ENCODE peak calls at places on chromosomes 12 and 14, in four cellular contexts. L is transverse colon, I is fibroblast of lung, T is Karpas-422. M is an unnamed sample.

GRCh38 chr12:12985817-12986408 is 14.2 kb downstream of the HEBP1 start:
- DNase-seq in I (peak), L (peak), T (peak), M (no peak)

GRCh38 chr12:12249216-12250050 is 17.4 kb downstream of the LRP6 start:
- DNase-seq in I (no peak), L (no peak), T (no peak), M (no peak)

GRCh38 chr14:99809376-99809775 is 16.2 kb downstream of the EML1 start:
- DNase-seq in I (peak), T (no peak), L (peak), M (no peak)

GRCh38 chr14:57383125-57383524 is 7.3 kb upstream of the NAA30 start:
- DNase-seq in I (no peak), L (no peak), T (no peak), M (no peak)

GRCh38 chr12:118374909-118375308 is 1.4 kb upstream of the SUDS3 start:
- DNase-seq in I (peak), L (no peak), T (no peak), M (no peak)

GRCh38 chr14:51867753-51868152 is 7.3 kb downstream of the GNG2 start:
- DNase-seq in I (peak), T (no peak), L (no peak), M (no peak)

GRCh38 chr12:99670635-99671034 is 23.1 kb downstream of the GARIN6 start:
- DNase-seq in L (no peak), I (peak), T (peak), M (no peak)

GRCh38 chr14:102969060-102969791 is 46.8 kb downstream of the AMN start:
- DNase-seq in I (no peak), L (no peak), T (no peak), M (no peak)

GRCh38 chr14:68104518-68104917 is 284.9 kb downstream of the RAD51B start:
- DNase-seq in T (no peak), I (peak), L (no peak), M (no peak)

GRCh38 chr12:29595071-29595755 is 97.7 kb upstream of the OVCH1 start:
- DNase-seq in T (no peak), I (no peak), L (no peak), M (no peak)

GRCh38 chr12:115885040-115885439 is 392.5 kb downstream of the MED13L start:
- DNase-seq in L (no peak), T (no peak), I (no peak), M (no peak)

GRCh38 chr12:105798249-105798835 is 340.4 kb downstream of the NUAK1 start:
- DNase-seq in I (no peak), T (no peak), L (no peak), M (no peak)

GRCh38 chr14:92754956-92755355 is 6.5 kb upstream of the LGMN start:
- DNase-seq in I (no peak), L (no peak), T (no peak), M (no peak)

GRCh38 chr12:39393890-39394289 is 49.0 kb downstream of the KIF21A start:
- DNase-seq in I (no peak), L (no peak), T (no peak), M (no peak)

GRCh38 chr14:89629383-89629782 is 212.3 kb upstream of the FOXN3 start:
- DNase-seq in T (no peak), I (no peak), L (no peak), M (no peak)

GRCh38 chr12:90037740-90038139 is 329.1 kb upstream of the ATP2B1 start:
- DNase-seq in L (no peak), I (peak), T (no peak), M (no peak)

GRCh38 chr14:104977681-104978647 is at the start of gene AHNAK2:
- DNase-seq in T (no peak), I (peak), L (peak), M (no peak)

GRCh38 chr12:45051490-45052105 is 699 bp upstream of the DBX2 start:
- DNase-seq in I (peak), T (no peak), L (no peak), M (no peak)

GRCh38 chr12:72622556-72622955 is 350.4 kb downstream of the TRHDE start:
- DNase-seq in L (no peak), I (no peak), T (no peak), M (no peak)

GRCh38 chr12:19085090-19085489 is 44.4 kb upstream of the PLEKHA5 start:
- DNase-seq in L (no peak), T (no peak), I (peak), M (no peak)

DNA sequence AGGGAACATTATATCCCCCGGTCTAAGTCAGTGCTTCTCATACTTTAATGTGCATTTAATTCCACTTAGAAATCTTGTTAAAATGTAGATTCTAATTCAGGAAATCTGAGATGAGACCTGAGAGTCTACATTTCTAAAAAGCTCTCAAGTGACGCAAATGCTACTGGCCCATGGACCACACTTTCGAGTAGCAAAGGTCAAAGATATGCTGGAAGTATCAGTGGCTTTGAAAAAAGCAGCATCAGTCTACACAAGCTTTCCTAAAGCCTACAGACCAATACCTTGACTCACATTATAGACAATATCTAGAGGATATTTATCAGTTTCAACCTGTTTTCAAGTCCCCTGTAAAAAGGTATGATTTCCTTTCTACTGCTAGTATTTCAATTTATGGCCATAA is 248.6 kb downstream of the CEP128 start:
- DNase-seq in I (no peak), L (no peak), T (no peak), M (no peak)
- H3K27ac ChIP-seq in I (no peak), L (no peak), T (no peak), M (no peak)

DNA sequence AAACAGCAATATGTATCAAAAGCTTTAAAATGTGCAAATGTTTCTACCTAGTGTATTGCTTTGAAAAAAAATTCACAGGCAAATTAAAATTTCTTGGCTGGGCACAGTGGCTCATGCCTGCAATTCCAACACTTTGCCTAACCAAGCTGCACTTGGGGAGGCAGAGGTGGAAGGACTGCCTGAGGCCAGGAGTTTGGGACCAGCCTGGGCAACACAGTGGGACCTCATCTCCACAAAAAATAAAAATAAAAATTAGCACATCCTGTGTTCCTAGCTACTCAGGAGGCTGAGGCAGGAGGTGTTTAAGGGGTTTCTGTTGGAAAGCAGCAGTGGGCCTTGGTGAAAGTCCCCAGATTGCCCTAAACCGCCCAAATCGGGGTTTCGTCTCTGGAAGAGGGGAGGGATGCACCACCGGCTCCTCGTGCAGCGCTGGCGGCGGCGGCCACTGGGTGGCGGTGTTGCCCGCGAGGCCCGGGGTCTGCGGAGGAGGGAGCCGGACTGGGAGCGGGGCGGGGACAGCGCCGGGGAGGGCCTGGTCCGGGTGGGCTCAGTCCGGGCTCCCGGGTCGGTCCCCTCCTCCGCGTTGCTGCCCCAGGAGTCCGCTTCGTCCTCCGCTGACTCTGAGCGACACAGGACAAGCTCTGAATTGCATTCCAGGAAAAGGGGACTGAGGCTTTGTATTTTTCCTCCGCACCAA is 265.6 kb downstream of the AACS start:
- DNase-seq in T (peak), L (peak), I (peak), M (peak)
- H3K4me3 ChIP-seq in T (no peak), L (peak), I (no peak), M (no peak)

GRCh38 chr14:86788229-86788628 is 1204.8 kb downstream of the GALC start:
- DNase-seq in L (no peak), I (peak), T (no peak), M (no peak)
- H3K27ac ChIP-seq in L (no peak), I (no peak), T (no peak), M (no peak)

GRCh38 chr12:126898562-126898961 is 1368.4 kb upstream of the TMEM132C start:
- DNase-seq in I (no peak), L (no peak), T (no peak), M (no peak)
- H3K4me3 ChIP-seq in I (no peak), L (no peak), T (no peak), M (no peak)

DNA sequence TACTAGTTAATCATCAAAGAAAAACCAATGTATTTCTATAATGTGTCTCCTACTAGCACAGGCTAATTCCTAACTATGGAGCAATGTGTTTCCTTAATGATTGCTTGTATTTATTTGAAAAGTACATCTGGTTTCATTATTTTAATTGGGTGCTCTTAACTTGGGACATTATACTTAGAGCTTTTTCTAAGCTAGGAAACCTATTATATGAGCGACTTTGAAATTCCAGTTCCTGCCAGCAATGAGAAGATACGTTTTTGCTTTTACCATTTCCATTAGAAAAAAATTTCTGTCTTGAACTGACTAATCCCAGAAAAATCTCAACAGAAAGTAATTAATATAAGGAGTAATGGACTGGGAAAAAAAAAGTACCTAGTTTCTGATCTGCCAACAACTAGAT is 1765.3 kb upstream of the FLRT2 start:
- DNase-seq in T (no peak), L (no peak), I (no peak), M (no peak)
- H3K27ac ChIP-seq in T (no peak), L (no peak), I (no peak), M (no peak)

GRCh38 chr12:122024132-122024785 is 2.6 kb downstream of the BCL7A start:
- DNase-seq in L (no peak), T (peak), I (peak), M (peak)
- H3K4me3 ChIP-seq in L (peak), T (peak), I (peak), M (peak)

GRCh38 chr12:46410495-46410894 is 37.9 kb upstream of the SLC38A2 start:
- DNase-seq in L (no peak), I (no peak), T (no peak), M (no peak)

GRCh38 chr12:46409342-46409741 is 36.8 kb upstream of the SLC38A2 start:
- DNase-seq in I (no peak), L (no peak), T (no peak), M (no peak)

GRCh38 chr12:46413368-46413767 is 40.8 kb upstream of the SLC38A2 start:
- DNase-seq in I (no peak), L (no peak), T (no peak), M (no peak)

GRCh38 chr12:46407360-46407759 is 34.8 kb upstream of the SLC38A2 start:
- DNase-seq in T (no peak), L (no peak), I (peak), M (no peak)

DNA sequence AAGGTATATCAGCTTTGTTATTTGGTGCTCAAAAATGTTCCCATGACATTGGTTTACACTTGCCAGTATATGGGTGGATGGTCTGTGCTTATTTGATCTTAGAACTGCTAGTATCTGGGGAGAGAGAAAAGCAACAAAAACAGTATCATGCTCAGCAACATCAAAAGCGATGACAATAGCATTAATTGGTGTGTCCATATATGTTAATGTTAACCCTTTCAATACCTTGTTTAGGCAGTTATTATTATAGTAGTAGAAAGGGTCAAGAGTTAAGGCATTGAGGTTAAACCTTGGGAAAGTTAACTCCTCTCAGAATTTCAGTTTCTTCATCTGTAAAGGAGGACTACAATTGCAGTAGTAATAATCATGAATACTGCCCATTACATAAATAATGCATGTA is 37.4 kb upstream of the SLC38A2 start:
- DNase-seq in I (no peak), T (no peak), L (no peak), M (no peak)
- H3K27ac ChIP-seq in I (no peak), T (no peak), L (no peak), M (no peak)

GRCh38 chr12:27709212-27709931 is 1.3 kb upstream of the MRPS35 start:
- DNase-seq in T (no peak), I (no peak), L (no peak), M (no peak)
- H3K4me3 ChIP-seq in T (no peak), I (peak), L (peak), M (no peak)

DNA sequence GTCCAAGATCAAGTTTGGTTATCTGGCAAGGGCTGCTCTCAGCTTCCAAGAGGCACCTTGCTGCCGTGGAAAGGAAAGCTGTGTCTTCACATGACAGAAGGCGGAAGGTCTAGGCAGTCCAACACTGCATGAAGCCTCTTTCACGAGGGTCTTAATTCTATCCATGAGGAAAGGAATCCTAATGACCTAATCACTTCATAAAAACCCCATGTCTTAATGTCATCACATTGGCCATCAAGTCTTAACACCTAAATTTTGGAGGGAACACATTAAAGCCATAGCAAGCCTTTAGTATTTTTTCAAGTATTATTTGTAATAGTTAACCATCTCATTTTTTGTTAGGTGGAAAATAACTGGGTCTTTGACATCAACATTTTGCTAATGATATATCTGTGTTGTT is 858.3 kb downstream of the FLRT2 start:
- DNase-seq in I (no peak), L (no peak), T (no peak), M (no peak)
- H3K27ac ChIP-seq in I (no peak), L (no peak), T (no peak), M (no peak)

GRCh38 chr12:65896743-65897142 is 72.5 kb downstream of the HMGA2 start:
- DNase-seq in L (no peak), I (peak), T (no peak), M (no peak)
- H3K4me3 ChIP-seq in L (no peak), I (no peak), T (no peak), M (no peak)

M was measured in OCI-LY7.